ENCODE peak calls at places on chromosomes 3 and 15, in four cellular contexts. C, K, X and W are unnamed samples.

GRCh38 chr15:29139072-29139471 is 130.6 kb downstream of the NSMCE3 start:
- DNase-seq in C (no peak), K (no peak), X (no peak), W (no peak)

GRCh38 chr15:26298666-26299065 is 435.5 kb upstream of the ATP10A start:
- DNase-seq in C (no peak), K (peak; percentile 1), X (no peak), W (no peak)

GRCh38 chr3:101779808-101780366 is 876 bp downstream of the NXPE3 start:
- DNase-seq in C (no peak), K (no peak), X (peak; percentile 40), W (peak; percentile 7)

GRCh38 chr3:30693470-30694120 is 87.2 kb downstream of the TGFBR2 start:
- DNase-seq in C (peak; percentile 77), K (peak; percentile 82), X (peak; percentile 79), W (peak; percentile 54)

GRCh38 chr3:150407818-150408231 is 273 bp upstream of the TSC22D2 start:
- DNase-seq in C (peak; percentile 74), K (peak; percentile 64), X (peak; percentile 93), W (no peak)

GRCh38 chr3:98977520-98977919 is 76.0 kb upstream of the DCBLD2 start:
- DNase-seq in C (peak; percentile 91), K (peak; percentile 99), X (peak; percentile 75), W (peak; percentile 99)

GRCh38 chr3:52039846-52040245 is 16.5 kb downstream of the DUSP7 start:
- DNase-seq in C (no peak), K (no peak), X (no peak), W (peak; percentile 37)

GRCh38 chr3:126370055-126370454 is 12.8 kb upstream of the KLF15 start:
- DNase-seq in C (no peak), K (no peak), X (no peak), W (no peak)

GRCh38 chr3:186107148-186108105 is 1.5 kb downstream of the ETV5 start:
- DNase-seq in C (peak; percentile 68), K (peak; percentile 75), X (peak; percentile 77), W (peak; percentile 65)

GRCh38 chr3:38327335-38328009 is 19.1 kb upstream of the XYLB start:
- DNase-seq in C (peak; percentile 56), K (peak; percentile 95), X (peak; percentile 50), W (peak; percentile 72)

GRCh38 chr3:113428581-113428980 is 12.7 kb downstream of the CFAP44 start:
- DNase-seq in C (peak; percentile 8), K (peak; percentile 61), X (no peak), W (peak; percentile 10)

GRCh38 chr15:101684384-101684783 is 32.2 kb upstream of the TM2D3 start:
- DNase-seq in C (peak; percentile 82), K (peak; percentile 80), X (peak; percentile 92), W (peak; percentile 85)

GRCh38 chr3:4994144-4994730 is 15.0 kb downstream of the BHLHE40 start:
- DNase-seq in C (peak; percentile 81), K (peak; percentile 67), X (peak; percentile 85), W (peak; percentile 69)

GRCh38 chr15:97902140-97902780 is 58.2 kb upstream of the ARRDC4 start:
- DNase-seq in C (peak; percentile 3), K (peak; percentile 56), X (no peak), W (no peak)

GRCh38 chr15:40369971-40370370 is 12.0 kb downstream of the DISP2 start:
- DNase-seq in C (no peak), K (no peak), X (no peak), W (no peak)

GRCh38 chr15:73941044-73941443 is 14.8 kb downstream of the LOXL1 start:
- DNase-seq in C (peak; percentile 97), K (peak; percentile 90), X (peak; percentile 82), W (peak; percentile 97)

GRCh38 chr3:85161544-85161943 is 202.8 kb downstream of the CADM2 start:
- DNase-seq in C (no peak), K (peak; percentile 92), X (no peak), W (peak; percentile 12)

GRCh38 chr15:65206750-65207149 is 4.5 kb downstream of the CILP start:
- DNase-seq in C (no peak), K (no peak), X (no peak), W (no peak)

GRCh38 chr3:24810881-24811280 is 316.2 kb upstream of the THRB start:
- DNase-seq in C (no peak), K (no peak), X (no peak), W (no peak)

GRCh38 chr3:38297537-38297936 is 15.4 kb downstream of the SLC22A14 start:
- DNase-seq in C (no peak), K (no peak), X (no peak), W (no peak)

GRCh38 chr3:124791639-124792111 is 61.4 kb downstream of the UMPS start:
- DNase-seq in C (peak; percentile 95), K (no peak), X (peak; percentile 100), W (peak; percentile 99)

GRCh38 chr3:108117245-108117644 is 26.4 kb upstream of the CD47 start:
- DNase-seq in C (peak; percentile 51), K (peak; percentile 57), X (peak; percentile 53), W (no peak)

GRCh38 chr3:178492496-178492895 is 43.7 kb upstream of the KCNMB2 start:
- DNase-seq in C (no peak), K (no peak), X (no peak), W (no peak)

GRCh38 chr3:127652246-127652995 is 20.3 kb upstream of the ABTB1 start:
- DNase-seq in C (peak; percentile 50), K (peak; percentile 64), X (peak; percentile 67), W (peak; percentile 12)

GRCh38 chr3:74561881-74562280 is 52.6 kb downstream of the CNTN3 start:
- DNase-seq in C (peak; percentile 53), K (no peak), X (no peak), W (no peak)

GRCh38 chr3:53550005-53550620 is 55.7 kb downstream of the CACNA1D start:
- DNase-seq in C (no peak), K (no peak), X (no peak), W (no peak)

GRCh38 chr3:121443456-121443855 is 102.3 kb downstream of the POLQ start:
- DNase-seq in C (peak; percentile 26), K (no peak), X (peak; percentile 10), W (no peak)

GRCh38 chr15:34046471-34047145 is 7.6 kb upstream of the AVEN start:
- DNase-seq in C (no peak), K (no peak), X (no peak), W (no peak)

GRCh38 chr3:195893516-195893915 is 14.8 kb downstream of the TNK2 start:
- DNase-seq in C (no peak), K (no peak), X (no peak), W (no peak)

GRCh38 chr3:58293516-58293915 is 12.5 kb upstream of the RPP14 start:
- DNase-seq in C (no peak), K (no peak), X (no peak), W (no peak)

GRCh38 chr15:39919740-39920509 is at the start of gene GPR176:
- DNase-seq in C (peak; percentile 84), K (peak; percentile 66), X (peak; percentile 91), W (peak; percentile 71)

GRCh38 chr15:61169275-61169903 is 59.7 kb downstream of the RORA start:
- DNase-seq in C (no peak), K (no peak), X (no peak), W (no peak)

GRCh38 chr15:61172325-61172724 is 56.8 kb downstream of the RORA start:
- DNase-seq in C (no peak), K (no peak), X (no peak), W (no peak)

GRCh38 chr15:61173899-61174689 is 55.0 kb downstream of the RORA start:
- DNase-seq in C (no peak), K (peak; percentile 2), X (peak; percentile 5), W (no peak)

GRCh38 chr15:61171190-61171589 is 57.9 kb downstream of the RORA start:
- DNase-seq in C (no peak), K (no peak), X (no peak), W (no peak)

DNA sequence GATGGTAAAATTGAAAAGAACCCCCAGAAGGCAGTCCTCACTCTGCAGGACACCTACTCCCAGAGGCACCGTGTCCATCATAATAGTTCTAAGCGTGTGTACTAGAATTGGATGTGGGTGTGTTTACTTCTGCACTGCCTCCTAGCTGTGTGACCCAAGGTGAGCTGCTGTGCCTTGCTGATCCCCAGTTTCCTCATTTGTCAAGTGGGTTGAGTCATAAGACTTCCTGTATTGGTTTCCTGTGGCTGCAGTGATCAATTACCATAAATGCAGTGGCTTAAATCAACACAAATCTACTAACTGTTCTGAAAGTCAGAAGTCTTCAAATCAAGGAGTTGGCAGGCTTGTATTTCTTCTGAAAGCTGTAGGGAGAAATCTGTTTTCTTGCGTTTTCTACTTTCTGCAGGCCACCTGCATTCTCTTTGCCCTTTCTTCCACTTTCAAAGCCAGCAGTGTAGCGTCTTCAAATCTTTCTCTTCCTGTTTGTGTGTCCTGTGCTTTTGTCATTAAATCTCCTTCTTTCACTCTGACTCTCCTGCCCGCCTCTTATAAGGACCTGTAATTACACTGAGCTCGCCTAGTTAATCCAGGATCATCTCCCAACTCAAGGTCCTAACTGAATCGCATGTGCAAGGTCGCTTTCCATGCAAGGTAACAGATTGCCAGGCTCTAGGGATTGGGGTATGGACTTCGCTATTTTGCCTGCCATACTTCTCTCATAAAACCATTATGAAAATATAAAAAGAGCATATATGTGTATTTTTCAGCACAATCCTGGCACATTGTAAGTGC is 59.0 kb downstream of the RORA start:
- DNase-seq in C (no peak), K (no peak), X (no peak), W (no peak)
- H3K9ac ChIP-seq in C (no peak overlapping the region), K (no peak overlapping the region), X (no peak overlapping the region), W (no peak overlapping the region)

GRCh38 chr15:89139613-89140499 is 51.6 kb downstream of the ABHD2 start:
- DNase-seq in C (no peak), K (no peak), X (no peak), W (no peak)

GRCh38 chr15:89143503-89144162 is 55.4 kb downstream of the ABHD2 start:
- DNase-seq in C (peak; percentile 90), K (peak; percentile 40), X (no peak), W (peak; percentile 86)

GRCh38 chr15:89142423-89142822 is 54.2 kb downstream of the ABHD2 start:
- DNase-seq in C (no peak), K (no peak), X (no peak), W (no peak)

GRCh38 chr15:89140595-89140994 is 52.3 kb downstream of the ABHD2 start:
- DNase-seq in C (no peak), K (no peak), X (no peak), W (no peak)

DNA sequence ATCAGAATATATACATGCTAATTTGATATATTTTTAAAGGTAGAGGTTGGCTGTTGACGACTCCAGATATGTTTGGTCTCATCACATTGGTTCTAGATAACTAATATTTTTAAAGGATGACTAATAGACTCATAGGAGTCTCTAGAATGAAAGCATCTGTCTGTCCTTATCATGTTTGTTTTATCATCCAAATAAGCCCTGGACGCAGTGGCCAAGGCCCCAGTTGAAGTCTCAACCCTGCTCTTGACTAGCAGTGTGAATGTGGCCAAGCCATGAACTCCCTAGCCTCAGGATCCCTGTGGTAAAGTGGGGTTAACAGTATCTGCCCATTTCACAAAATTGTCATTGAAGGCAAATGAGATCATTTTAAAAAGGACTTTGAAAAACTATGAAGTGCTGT is 53.6 kb downstream of the ABHD2 start:
- DNase-seq in C (peak; percentile 38), K (no peak), X (no peak), W (no peak)
- H3K27ac ChIP-seq in C (no peak overlapping the region), K (no peak overlapping the region), X (no peak overlapping the region), W (no peak overlapping the region)

GRCh38 chr3:169227911-169228310 is 435.6 kb downstream of the MECOM start:
- DNase-seq in C (peak; percentile 71), K (no peak), X (no peak), W (peak; percentile 95)
- H3K9ac ChIP-seq in C (no peak overlapping the region), K (no peak overlapping the region), X (no peak overlapping the region), W (no peak overlapping the region)

DNA sequence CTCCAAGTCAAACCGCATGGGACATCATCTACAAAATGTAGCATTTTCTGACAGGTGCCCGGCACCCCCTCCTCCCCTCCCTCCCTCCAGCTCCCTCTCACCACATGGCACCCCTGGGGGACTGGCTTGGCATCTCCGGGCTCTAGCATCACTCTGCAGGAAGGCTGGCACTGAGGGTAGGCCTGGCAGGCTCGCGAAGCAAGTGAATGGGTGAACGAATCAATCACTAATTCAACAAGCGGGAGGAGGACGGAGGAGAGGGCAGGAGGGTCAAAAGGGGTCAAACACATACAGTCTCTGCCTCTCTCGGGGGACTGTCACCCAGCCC is 155.7 kb downstream of the NUP210 start:
- DNase-seq in C (no peak), K (no peak), X (no peak), W (no peak)
- H3K27ac ChIP-seq in C (no peak overlapping the region), K (no peak overlapping the region), X (no peak overlapping the region), W (no peak overlapping the region)